ENCODE peak calls at places on chromosomes 16 and 17, in seven cellular contexts. One of them, this sample, is unnamed.

GRCh38 chr17:71496552-71496951 is 624.3 kb upstream of the SOX9 start:
- DNase-seq in endothelial cell of umbilical vein: no peak
- DNase-seq in A549: no peak
- DNase-seq in body of pancreas: no peak
- DNase-seq in right lobe of liver: no peak
- DNase-seq in lower leg skin: no peak
- DNase-seq in testis: no peak
- DNase-seq in this sample: no peak

GRCh38 chr17:17757944-17758343 is 76.7 kb downstream of the RAI1 start:
- DNase-seq in endothelial cell of umbilical vein: no peak
- DNase-seq in A549: no peak
- DNase-seq in body of pancreas: no peak
- DNase-seq in right lobe of liver: no peak
- DNase-seq in lower leg skin: no peak
- DNase-seq in testis: no peak
- DNase-seq in this sample: no peak

GRCh38 chr16:67922221-67922620 is 9.4 kb downstream of the CTRL start:
- DNase-seq in endothelial cell of umbilical vein: no peak
- DNase-seq in A549: no peak
- DNase-seq in body of pancreas: no peak
- DNase-seq in right lobe of liver: no peak
- DNase-seq in lower leg skin: no peak
- DNase-seq in testis: no peak
- DNase-seq in this sample: no peak

GRCh38 chr16:23754594-23755483 is at the start of gene CHP2:
- DNase-seq in endothelial cell of umbilical vein: no peak
- DNase-seq in A549: no peak
- DNase-seq in body of pancreas: peak; percentile 2
- DNase-seq in right lobe of liver: peak; percentile 24
- DNase-seq in lower leg skin: no peak
- DNase-seq in testis: peak; percentile 26
- DNase-seq in this sample: no peak

GRCh38 chr16:27446721-27447120 is 44.7 kb downstream of the IL21R start:
- DNase-seq in endothelial cell of umbilical vein: no peak
- DNase-seq in A549: no peak
- DNase-seq in body of pancreas: peak; percentile 23
- DNase-seq in right lobe of liver: no peak
- DNase-seq in lower leg skin: no peak
- DNase-seq in testis: no peak
- DNase-seq in this sample: no peak

GRCh38 chr17:4480929-4481898 is 17.5 kb upstream of the SPNS2 start:
- DNase-seq in endothelial cell of umbilical vein: no peak
- DNase-seq in A549: no peak
- DNase-seq in body of pancreas: no peak
- DNase-seq in right lobe of liver: no peak
- DNase-seq in lower leg skin: no peak
- DNase-seq in testis: no peak
- DNase-seq in this sample: no peak

GRCh38 chr16:88320947-88321634 is 61.7 kb upstream of the ZNF469 start:
- DNase-seq in endothelial cell of umbilical vein: peak; percentile 9
- DNase-seq in A549: peak; percentile 60
- DNase-seq in body of pancreas: no peak
- DNase-seq in right lobe of liver: no peak
- DNase-seq in lower leg skin: no peak
- DNase-seq in testis: peak; percentile 72
- DNase-seq in this sample: no peak

GRCh38 chr16:83136924-83137323 is 510.2 kb downstream of the CDH13 start:
- DNase-seq in endothelial cell of umbilical vein: no peak
- DNase-seq in A549: no peak
- DNase-seq in body of pancreas: no peak
- DNase-seq in right lobe of liver: no peak
- DNase-seq in lower leg skin: no peak
- DNase-seq in testis: no peak
- DNase-seq in this sample: no peak

GRCh38 chr17:75515523-75516254 is at the start of gene CASKIN2:
- DNase-seq in endothelial cell of umbilical vein: peak; percentile 92
- DNase-seq in A549: peak; percentile 94
- DNase-seq in body of pancreas: peak; percentile 97
- DNase-seq in right lobe of liver: peak; percentile 98
- DNase-seq in lower leg skin: peak; percentile 91
- DNase-seq in testis: peak; percentile 96
- DNase-seq in this sample: peak; percentile 100

GRCh38 chr17:20066253-20066652 is 57.1 kb downstream of the SPECC1 start:
- DNase-seq in endothelial cell of umbilical vein: no peak
- DNase-seq in A549: peak; percentile 84
- DNase-seq in body of pancreas: peak; percentile 57
- DNase-seq in right lobe of liver: no peak
- DNase-seq in lower leg skin: peak; percentile 48
- DNase-seq in testis: peak; percentile 74
- DNase-seq in this sample: peak; percentile 69

GRCh38 chr16:8936421-8936820 is 27.3 kb downstream of the USP7 start:
- DNase-seq in endothelial cell of umbilical vein: peak; percentile 29
- DNase-seq in A549: peak; percentile 56
- DNase-seq in body of pancreas: peak; percentile 50
- DNase-seq in right lobe of liver: peak; percentile 48
- DNase-seq in lower leg skin: no peak
- DNase-seq in testis: peak; percentile 65
- DNase-seq in this sample: peak; percentile 54

GRCh38 chr16:10728488-10728887 is 15.2 kb upstream of the NUBP1 start:
- DNase-seq in endothelial cell of umbilical vein: no peak
- DNase-seq in A549: no peak
- DNase-seq in body of pancreas: no peak
- DNase-seq in right lobe of liver: no peak
- DNase-seq in lower leg skin: no peak
- DNase-seq in testis: no peak
- DNase-seq in this sample: no peak

GRCh38 chr17:68197091-68197996 is 50.5 kb upstream of the AMZ2 start:
- DNase-seq in endothelial cell of umbilical vein: no peak
- DNase-seq in A549: no peak
- DNase-seq in body of pancreas: no peak
- DNase-seq in right lobe of liver: peak; percentile 30
- DNase-seq in lower leg skin: no peak
- DNase-seq in testis: no peak
- DNase-seq in this sample: no peak

GRCh38 chr17:59972778-59973177 is 8.2 kb upstream of the RNFT1 start:
- DNase-seq in endothelial cell of umbilical vein: no peak
- DNase-seq in A549: no peak
- DNase-seq in body of pancreas: no peak
- DNase-seq in right lobe of liver: no peak
- DNase-seq in lower leg skin: no peak
- DNase-seq in testis: no peak
- DNase-seq in this sample: no peak

GRCh38 chr17:80981062-80981902 is 10.4 kb upstream of the CHMP6 start:
- DNase-seq in endothelial cell of umbilical vein: no peak
- DNase-seq in A549: no peak
- DNase-seq in body of pancreas: no peak
- DNase-seq in right lobe of liver: no peak
- DNase-seq in lower leg skin: no peak
- DNase-seq in testis: no peak
- DNase-seq in this sample: no peak

GRCh38 chr17:71361691-71362450 is 758.9 kb upstream of the SOX9 start:
- DNase-seq in endothelial cell of umbilical vein: no peak
- DNase-seq in A549: no peak
- DNase-seq in body of pancreas: no peak
- DNase-seq in right lobe of liver: no peak
- DNase-seq in lower leg skin: no peak
- DNase-seq in testis: no peak
- DNase-seq in this sample: no peak

GRCh38 chr16:69566437-69567030 is 768 bp downstream of the NFAT5 start:
- DNase-seq in endothelial cell of umbilical vein: peak; percentile 72
- DNase-seq in A549: peak; percentile 79
- DNase-seq in body of pancreas: peak; percentile 57
- DNase-seq in right lobe of liver: peak; percentile 60
- DNase-seq in lower leg skin: peak; percentile 40
- DNase-seq in testis: peak; percentile 69
- DNase-seq in this sample: peak; percentile 44

GRCh38 chr16:87502308-87502969 is 9.6 kb upstream of the ZCCHC14 start:
- DNase-seq in endothelial cell of umbilical vein: no peak
- DNase-seq in A549: no peak
- DNase-seq in body of pancreas: no peak
- DNase-seq in right lobe of liver: no peak
- DNase-seq in lower leg skin: no peak
- DNase-seq in testis: no peak
- DNase-seq in this sample: no peak

GRCh38 chr16:46607529-46607928 is 13.7 kb downstream of the SHCBP1 start:
- DNase-seq in endothelial cell of umbilical vein: peak; percentile 61
- DNase-seq in A549: peak; percentile 57
- DNase-seq in body of pancreas: no peak
- DNase-seq in right lobe of liver: no peak
- DNase-seq in lower leg skin: no peak
- DNase-seq in testis: no peak
- DNase-seq in this sample: no peak

DNA sequence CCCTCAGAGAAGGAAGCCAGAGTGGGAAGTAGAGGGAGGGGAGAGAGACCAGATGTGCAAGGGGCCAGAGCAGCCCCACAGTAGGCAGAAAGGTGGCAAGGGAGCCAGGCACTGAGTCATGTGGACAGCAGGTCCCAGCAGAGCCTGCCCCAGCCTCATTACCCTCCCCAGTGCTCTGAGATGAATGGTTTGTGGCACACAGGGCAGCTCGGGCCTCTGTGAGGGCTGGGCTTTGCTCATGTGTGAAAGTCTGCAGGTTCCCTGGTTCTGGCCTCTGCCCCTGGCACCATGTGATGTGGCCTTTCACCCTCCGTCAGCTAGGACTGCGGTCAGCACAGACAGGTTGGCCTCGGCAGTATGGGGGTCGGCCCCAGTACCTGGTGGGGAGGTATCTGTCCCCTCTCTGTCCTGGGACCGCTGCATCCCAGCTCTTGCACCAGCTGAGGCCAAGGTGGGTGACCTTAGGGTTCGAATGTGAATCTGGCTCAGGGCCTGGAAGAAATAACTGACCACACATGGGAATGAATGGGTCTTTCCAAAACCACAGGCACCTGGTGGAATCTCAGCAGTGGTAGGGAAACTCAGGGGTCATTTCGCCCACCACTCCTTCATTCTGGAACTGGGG is 8.9 kb downstream of the LRRC75A start:
- DNase-seq in endothelial cell of umbilical vein: no peak
- DNase-seq in A549: no peak
- DNase-seq in body of pancreas: no peak
- DNase-seq in right lobe of liver: no peak
- DNase-seq in lower leg skin: no peak
- DNase-seq in testis: no peak
- DNase-seq in this sample: no peak
- TF ChIP-seq POLR2A in endothelial cell of umbilical vein: no peak
- TF ChIP-seq POLR2A in A549: no peak
- TF ChIP-seq POLR2A in body of pancreas: no peak
- TF ChIP-seq POLR2A in right lobe of liver: no peak
- TF ChIP-seq POLR2A in lower leg skin: no peak
- TF ChIP-seq POLR2A in testis: no peak
- TF ChIP-seq POLR2A in this sample: no peak

DNA sequence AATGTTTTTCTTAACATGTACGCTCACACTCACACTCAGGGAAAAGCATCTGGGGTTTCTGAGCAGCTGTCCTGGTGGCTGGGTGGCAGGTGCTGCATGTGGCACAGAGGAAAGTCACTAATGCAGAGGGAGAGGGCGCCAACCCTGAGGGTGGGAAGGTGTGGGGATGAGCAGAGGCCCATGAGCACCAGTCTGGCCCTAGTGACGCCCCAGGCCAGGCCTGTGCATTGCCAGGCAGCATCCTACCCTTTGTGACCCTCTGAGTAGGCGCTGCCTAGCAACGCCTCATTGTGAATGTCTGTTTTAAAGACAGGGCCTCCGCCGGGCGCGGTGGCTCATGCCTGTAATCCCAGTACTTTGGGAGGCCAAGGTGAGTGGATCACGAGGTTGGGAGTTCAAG is 19.1 kb upstream of the LCMT1 start:
- DNase-seq in endothelial cell of umbilical vein: no peak
- DNase-seq in A549: no peak
- DNase-seq in body of pancreas: no peak
- DNase-seq in right lobe of liver: no peak
- DNase-seq in lower leg skin: no peak
- DNase-seq in testis: no peak
- DNase-seq in this sample: no peak
- TF ChIP-seq POLR2A in endothelial cell of umbilical vein: no peak
- TF ChIP-seq POLR2A in A549: no peak
- TF ChIP-seq POLR2A in body of pancreas: no peak
- TF ChIP-seq POLR2A in right lobe of liver: no peak
- TF ChIP-seq POLR2A in lower leg skin: no peak
- TF ChIP-seq POLR2A in testis: no peak
- TF ChIP-seq POLR2A in this sample: no peak

DNA sequence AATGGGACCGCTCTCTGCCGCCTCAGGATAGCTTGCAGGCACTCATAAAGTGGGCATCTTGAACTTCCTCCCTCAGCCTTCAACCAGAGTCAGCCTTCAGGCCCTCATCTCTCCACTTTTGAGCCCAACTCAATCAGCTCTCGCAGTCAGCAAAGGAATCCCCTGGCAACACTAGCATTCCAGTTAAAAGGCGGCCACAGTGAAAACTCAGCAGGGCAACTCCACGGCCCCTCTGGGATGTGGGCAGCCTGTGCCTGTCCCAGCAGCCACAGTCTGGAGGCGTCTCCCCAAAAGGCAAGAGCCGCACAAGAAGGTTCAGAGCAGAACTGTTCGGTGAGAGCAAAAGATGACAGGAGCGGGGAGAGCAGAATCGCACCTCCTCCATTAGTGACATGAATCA is 9.0 kb downstream of the TMEM11 start:
- DNase-seq in endothelial cell of umbilical vein: no peak
- DNase-seq in A549: no peak
- DNase-seq in body of pancreas: no peak
- DNase-seq in right lobe of liver: no peak
- DNase-seq in lower leg skin: no peak
- DNase-seq in testis: no peak
- DNase-seq in this sample: no peak
- TF ChIP-seq POLR2A in endothelial cell of umbilical vein: no peak
- TF ChIP-seq POLR2A in A549: no peak
- TF ChIP-seq POLR2A in body of pancreas: no peak
- TF ChIP-seq POLR2A in right lobe of liver: no peak
- TF ChIP-seq POLR2A in lower leg skin: no peak
- TF ChIP-seq POLR2A in testis: no peak
- TF ChIP-seq POLR2A in this sample: no peak

DNA sequence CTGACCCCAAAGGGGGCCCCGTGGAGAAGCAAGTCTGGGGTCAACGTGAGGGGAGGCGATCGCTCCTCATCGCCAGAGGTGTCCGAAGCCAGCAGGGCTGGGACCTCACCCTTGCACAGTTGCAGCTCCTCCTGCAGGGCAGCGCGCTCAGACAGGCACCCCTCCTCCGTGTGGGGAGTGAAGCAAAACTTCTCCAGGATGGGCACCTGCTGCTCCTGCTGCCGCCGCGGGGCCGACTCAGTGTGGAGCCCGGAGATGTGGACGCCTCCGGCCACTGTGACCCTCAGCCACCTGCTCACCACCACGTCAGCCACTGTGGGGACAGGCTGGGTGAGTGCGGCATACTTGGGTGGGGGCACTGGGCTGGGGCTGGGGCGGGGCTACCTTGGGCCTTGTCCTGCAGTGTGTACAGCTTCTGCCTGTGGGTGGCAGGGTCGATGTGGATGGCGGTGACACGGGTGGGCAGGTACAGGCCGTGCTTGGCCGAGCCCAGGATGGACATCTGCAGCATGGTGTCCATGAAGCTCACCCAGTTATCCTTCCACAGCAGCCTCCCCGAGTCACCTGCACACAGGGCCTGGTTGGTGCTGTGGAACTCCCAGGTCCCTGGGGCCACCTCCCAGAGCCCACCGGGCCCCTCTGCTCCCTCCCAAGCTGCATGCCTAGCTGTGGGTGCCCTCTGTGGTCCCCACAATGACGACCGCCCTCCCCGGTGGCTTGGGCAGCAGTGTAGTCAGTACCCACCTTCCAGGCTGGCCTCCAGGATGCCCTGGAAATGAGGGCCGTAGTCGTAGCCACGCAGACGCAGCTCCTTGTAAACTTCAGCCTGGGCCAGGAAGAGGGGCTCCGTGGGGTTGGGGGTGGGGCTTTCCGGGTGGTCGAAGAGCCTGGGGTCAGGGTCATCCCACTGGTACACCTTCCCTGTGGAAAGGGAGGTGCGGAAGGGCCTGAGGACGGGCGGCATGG is 10.8 kb downstream of the FASN start:
- DNase-seq in endothelial cell of umbilical vein: no peak
- DNase-seq in A549: no peak
- DNase-seq in body of pancreas: no peak
- DNase-seq in right lobe of liver: no peak
- DNase-seq in lower leg skin: no peak
- DNase-seq in testis: no peak
- DNase-seq in this sample: no peak
- TF ChIP-seq POLR2A in endothelial cell of umbilical vein: no peak
- TF ChIP-seq POLR2A in A549: no peak
- TF ChIP-seq POLR2A in body of pancreas: no peak
- TF ChIP-seq POLR2A in right lobe of liver: no peak
- TF ChIP-seq POLR2A in lower leg skin: no peak
- TF ChIP-seq POLR2A in testis: no peak
- TF ChIP-seq POLR2A in this sample: no peak

This sample was measured in H54.